ENCODE peak calls at places on chromosomes 16 and 17, in nine cellular contexts. G is thyroid gland, L is heart left ventricle, V is tibial nerve, Y is sigmoid colon, M is pancreas, K is Karpas-422, C is psoas muscle, U is upper lobe of right lung. J is an unnamed sample. For H3K36me3 and H3K4me1, the result is how much of the 10 kb centered on the place peaks cover.

GRCh38 chr17:82671071-82671470 is 22.8 kb upstream of the WDR45B start:
- DNase-seq in G (no peak), L (no peak), V (no peak), Y (no peak), M (no peak), K (no peak), C (no peak), U (no peak), J (no peak)

GRCh38 chr16:4426021-4426684 is 485 bp downstream of the DNAJA3 start:
- DNase-seq in G (no peak), L (no peak), V (no peak), Y (no peak), M (no peak), K (no peak), C (no peak), U (peak), J (no peak)

GRCh38 chr16:67397812-67398545 is 4.7 kb upstream of the TPPP3 start:
- DNase-seq in G (peak), L (no peak), V (no peak), Y (no peak), M (peak), K (peak), C (peak), U (no peak), J (no peak)

GRCh38 chr17:10198509-10199249 is at the start of gene GAS7:
- DNase-seq in G (peak), L (peak), V (peak), Y (peak), M (peak), K (no peak), C (peak), U (peak), J (peak)

GRCh38 chr17:20930065-20930760 is 112.6 kb downstream of the USP22 start:
- DNase-seq in G (no peak), L (no peak), V (no peak), Y (no peak), M (no peak), K (no peak), C (no peak), U (no peak), J (no peak)

GRCh38 chr16:77660311-77660710 is 62.0 kb upstream of the NUDT7 start:
- DNase-seq in G (peak), L (no peak), V (no peak), Y (no peak), M (no peak), K (peak), C (no peak), U (no peak), J (no peak)

GRCh38 chr16:46916980-46917379 is 32.8 kb downstream of the GPT2 start:
- DNase-seq in G (no peak), L (no peak), V (no peak), Y (no peak), M (no peak), K (peak), C (peak), U (no peak), J (no peak)

GRCh38 chr17:45325810-45326209 is 9.0 kb upstream of the MAP3K14 start:
- DNase-seq in G (no peak), L (no peak), V (no peak), Y (peak), M (no peak), K (no peak), C (no peak), U (peak), J (no peak)

GRCh38 chr16:72482695-72483094 is 310.7 kb upstream of the PMFBP1 start:
- DNase-seq in G (no peak), L (no peak), V (no peak), Y (no peak), M (no peak), K (no peak), C (no peak), U (no peak), J (no peak)

GRCh38 chr16:10922328-10923145 is 19.7 kb downstream of the DEXI start:
- DNase-seq in G (peak), L (peak), V (peak), Y (peak), M (no peak), K (no peak), C (peak), U (peak), J (peak)

GRCh38 chr17:64591944-64592343 is 70.2 kb downstream of the SMURF2 start:
- DNase-seq in G (no peak), L (no peak), V (no peak), Y (no peak), M (no peak), K (no peak), C (no peak), U (no peak), J (no peak)

GRCh38 chr16:67207857-67208524 is 9.1 kb downstream of the ELMO3 start:
- DNase-seq in G (no peak), L (no peak), V (no peak), Y (no peak), M (no peak), K (no peak), C (peak), U (no peak), J (no peak)

GRCh38 chr17:1362964-1363363 is 37.1 kb downstream of the YWHAE start:
- DNase-seq in G (no peak), L (peak), V (peak), Y (no peak), M (no peak), K (peak), C (no peak), U (no peak), J (peak)

GRCh38 chr17:66002807-66003206 is 189.1 kb downstream of the CEP112 start:
- DNase-seq in G (no peak), L (no peak), V (no peak), Y (no peak), M (no peak), K (no peak), C (no peak), U (no peak), J (no peak)

GRCh38 chr16:86289304-86289703 is 221.0 kb upstream of the FOXF1 start:
- DNase-seq in G (no peak), L (no peak), V (no peak), Y (no peak), M (no peak), K (no peak), C (no peak), U (no peak), J (no peak)

GRCh38 chr16:23903001-23903414 is 67.2 kb downstream of the PRKCB start:
- DNase-seq in G (no peak), L (no peak), V (no peak), Y (no peak), M (no peak), K (no peak), C (no peak), U (no peak), J (no peak)

GRCh38 chr17:46892192-46892703 is 30.7 kb upstream of the GOSR2 start:
- DNase-seq in G (no peak), L (no peak), V (no peak), Y (no peak), M (no peak), K (no peak), C (no peak), U (no peak), J (no peak)

GRCh38 chr16:16004314-16004749 is 54.9 kb downstream of the ABCC1 start:
- DNase-seq in G (no peak), L (no peak), V (no peak), Y (no peak), M (no peak), K (no peak), C (no peak), U (no peak), J (no peak)

GRCh38 chr16:56246051-56246817 is 54.9 kb downstream of the GNAO1 start:
- DNase-seq in G (peak), L (no peak), V (peak), Y (peak), M (no peak), K (no peak), C (no peak), U (no peak), J (peak)

GRCh38 chr17:81451823-81452222 is 56.6 kb downstream of the BAHCC1 start:
- DNase-seq in G (no peak), L (no peak), V (no peak), Y (no peak), M (no peak), K (no peak), C (no peak), U (no peak), J (no peak)

GRCh38 chr17:8073627-8074485 is 13.7 kb downstream of the ALOX12B start:
- DNase-seq in G (peak), L (peak), V (no peak), Y (peak), M (peak), K (peak), C (peak), U (peak), J (peak)

GRCh38 chr16:29748077-29748759 is 2.4 kb upstream of the C16orf54 start:
- DNase-seq in G (no peak), L (no peak), V (no peak), Y (no peak), M (no peak), K (no peak), C (no peak), U (no peak), J (no peak)

GRCh38 chr16:79171504-79172240 is 428.9 kb downstream of the MAF start:
- DNase-seq in G (no peak), L (no peak), V (no peak), Y (no peak), M (no peak), K (no peak), C (no peak), U (no peak), J (no peak)

GRCh38 chr17:77735341-77736206 is 222.9 kb upstream of the TNRC6C start:
- DNase-seq in G (peak), L (peak), V (no peak), Y (peak), M (no peak), K (no peak), C (no peak), U (peak), J (peak)
- H3K36me3 ChIP-seq in G (under half), L (under half), V (under half), Y (under half), M (under half), K (under half), C (under half), U (under half), J (under half)

GRCh38 chr16:84729716-84730320 is 30.0 kb downstream of the USP10 start:
- DNase-seq in G (no peak), L (no peak), V (no peak), Y (no peak), M (no peak), K (no peak), C (no peak), U (no peak), J (no peak)
- H3K4me1 ChIP-seq in G (under half), L (half or more), V (under half), Y (under half), M (under half), K (half or more), C (half or more), U (under half), J (under half)

GRCh38 chr16:20765732-20766131 is 1.9 kb downstream of the ACSM3 start:
- DNase-seq in G (no peak), L (no peak), V (no peak), Y (no peak), M (no peak), K (no peak), C (no peak), U (no peak), J (no peak)

GRCh38 chr16:20761175-20761574 is 2.6 kb upstream of the ACSM3 start:
- DNase-seq in G (no peak), L (no peak), V (no peak), Y (no peak), M (no peak), K (no peak), C (no peak), U (no peak), J (no peak)

GRCh38 chr16:20766294-20766693 is 2.5 kb downstream of the ACSM3 start:
- DNase-seq in G (no peak), L (no peak), V (no peak), Y (no peak), M (no peak), K (no peak), C (no peak), U (no peak), J (no peak)

GRCh38 chr16:20762404-20763123 is 1.2 kb upstream of the ACSM3 start:
- DNase-seq in G (no peak), L (no peak), V (no peak), Y (no peak), M (no peak), K (no peak), C (no peak), U (no peak), J (no peak)

GRCh38 chr16:20763461-20764232 is at the start of gene ACSM3:
- DNase-seq in G (peak), L (peak), V (peak), Y (peak), M (no peak), K (peak), C (no peak), U (peak), J (peak)
- H3K27ac ChIP-seq in G (no peak), L (no peak), V (no peak), Y (peak), M (peak), K (no peak), C (no peak), U (peak), J (peak)

GRCh38 chr17:4816826-4817225 is 9.9 kb downstream of the PLD2 start:
- DNase-seq in G (no peak), L (no peak), V (no peak), Y (no peak), M (no peak), K (no peak), C (peak), U (no peak), J (no peak)
- H3K36me3 ChIP-seq in G (under half), L (under half), V (under half), Y (under half), M (under half), K (under half), C (under half), U (under half), J (under half)

DNA sequence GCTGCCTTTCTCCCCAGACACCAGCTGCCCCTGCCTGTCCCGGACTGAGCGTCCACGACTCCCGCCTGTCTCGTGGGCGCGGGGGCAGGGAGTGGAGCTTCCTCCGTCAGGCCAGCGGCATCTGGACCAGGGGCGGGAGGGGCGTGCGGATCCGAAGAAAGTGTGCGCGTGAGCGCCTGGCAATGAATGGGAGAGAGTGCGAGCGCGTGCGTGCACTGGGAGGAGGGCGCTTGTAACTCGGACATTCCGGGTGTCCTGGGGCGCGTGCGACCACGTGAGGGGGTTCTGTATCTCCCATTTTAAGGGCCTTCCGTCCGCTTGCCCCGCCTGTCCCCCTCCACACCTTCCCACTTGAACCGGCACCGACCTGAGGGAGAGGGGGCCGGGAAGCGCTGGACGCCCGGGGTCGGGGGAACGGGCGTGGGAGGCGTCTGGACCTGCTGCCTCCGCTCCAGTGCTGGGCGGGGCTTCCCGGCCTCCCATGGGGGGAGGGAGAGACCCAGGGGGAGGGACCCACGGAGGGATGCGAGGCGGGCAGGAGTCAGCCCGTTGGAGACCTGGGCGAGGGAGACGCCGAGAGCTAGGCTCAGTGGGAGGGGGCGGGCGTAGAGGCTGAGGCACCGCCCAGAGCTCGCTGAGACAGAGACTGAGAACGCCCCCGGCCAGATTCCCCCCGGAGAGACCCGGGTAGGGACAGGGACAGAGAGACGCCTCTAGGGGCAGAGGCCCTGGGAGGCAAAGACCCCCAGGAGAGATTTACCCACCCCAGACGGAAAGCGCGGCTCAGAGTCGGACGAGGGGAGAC is at the start of gene KREMEN2:
- DNase-seq in G (no peak), L (no peak), V (no peak), Y (no peak), M (peak), K (peak), C (peak), U (no peak), J (no peak)
- H3K4me1 ChIP-seq in G (under half), L (under half), V (under half), Y (half or more), M (under half), K (half or more), C (under half), U (under half), J (under half)

GRCh38 chr17:40312893-40313659 is 4.1 kb downstream of the RARA start:
- DNase-seq in G (no peak), L (no peak), V (no peak), Y (peak), M (peak), K (no peak), C (no peak), U (no peak), J (no peak)
- H3K27ac ChIP-seq in G (peak), L (peak), V (no peak), Y (peak), M (peak), K (peak), C (peak), U (peak), J (no peak)

J was measured in testis.